ENCODE peak calls at places on chromosomes 13 and 19, in nine cellular contexts. A is AG09309, Q is astrocyte, L is OCI-LY7, B is AG04450, X is pancreas, W is left ventricle myocardium inferior, V is SK-N-SH, M is esophagus squamous epithelium. S is an unnamed sample.

GRCh38 chr13:60514891-60515290 is 117.9 kb downstream of the TDRD3 start:
- DNase-seq in A (no peak), Q (no peak), L (no peak), B (no peak), X (no peak), W (no peak), V (no peak), M (no peak), S (no peak)

GRCh38 chr19:50178859-50179537 is 15.9 kb upstream of the IZUMO2 start:
- DNase-seq in A (no peak), Q (no peak), L (peak), B (no peak), X (no peak), W (no peak), V (no peak), M (no peak), S (peak)

GRCh38 chr19:55418185-55418584 is 10.6 kb upstream of the UBE2S start:
- DNase-seq in A (peak), Q (peak), L (peak), B (peak), X (no peak), W (no peak), V (peak), M (no peak), S (peak)

GRCh38 chr19:34263745-34264237 is 9.4 kb downstream of the GARRE1 start:
- DNase-seq in A (no peak), Q (no peak), L (no peak), B (no peak), X (no peak), W (no peak), V (no peak), M (no peak), S (no peak)

GRCh38 chr13:94233401-94233800 is 246.1 kb downstream of the DCT start:
- DNase-seq in A (peak), Q (peak), L (no peak), B (peak), X (no peak), W (peak), V (no peak), M (no peak), S (peak)

GRCh38 chr19:45711851-45712698 is 18.6 kb downstream of the FBXO46 start:
- DNase-seq in A (no peak), Q (no peak), L (no peak), B (no peak), X (peak), W (no peak), V (no peak), M (no peak), S (no peak)

GRCh38 chr13:42364613-42365000 is 92.7 kb downstream of the AKAP11 start:
- DNase-seq in A (no peak), Q (no peak), L (no peak), B (no peak), X (no peak), W (no peak), V (no peak), M (no peak), S (peak)

GRCh38 chr19:51145926-51146493 is 3.9 kb downstream of the SIGLEC7 start:
- DNase-seq in A (no peak), Q (no peak), L (no peak), B (no peak), X (no peak), W (no peak), V (no peak), M (no peak), S (no peak)

GRCh38 chr13:46571189-46571901 is 18.4 kb downstream of the LRCH1 start:
- DNase-seq in A (no peak), Q (peak), L (no peak), B (peak), X (no peak), W (no peak), V (no peak), M (no peak), S (peak)

GRCh38 chr13:95382411-95382810 is 81.2 kb upstream of the ABCC4 start:
- DNase-seq in A (no peak), Q (no peak), L (no peak), B (no peak), X (no peak), W (no peak), V (no peak), M (no peak), S (no peak)

GRCh38 chr19:35791814-35792279 is 16.5 kb downstream of the ARHGAP33 start:
- DNase-seq in A (no peak), Q (no peak), L (no peak), B (no peak), X (no peak), W (no peak), V (no peak), M (no peak), S (no peak)

GRCh38 chr13:70098669-70099068 is 9.0 kb upstream of the ATXN8OS start:
- DNase-seq in A (no peak), Q (no peak), L (no peak), B (no peak), X (no peak), W (no peak), V (peak), M (no peak), S (no peak)

GRCh38 chr19:38684078-38684861 is 36.8 kb downstream of the ACTN4 start:
- DNase-seq in A (peak), Q (peak), L (no peak), B (no peak), X (no peak), W (peak), V (no peak), M (no peak), S (peak)

GRCh38 chr13:26561636-26562537 is 4.4 kb downstream of the WASF3 start:
- DNase-seq in A (peak), Q (peak), L (no peak), B (peak), X (no peak), W (no peak), V (peak), M (no peak), S (peak)

GRCh38 chr19:49340069-49340864 is 5.1 kb downstream of the CD37 start:
- DNase-seq in A (no peak), Q (no peak), L (peak), B (no peak), X (peak), W (peak), V (no peak), M (no peak), S (no peak)

GRCh38 chr19:40284501-40285352 is at the start of gene AKT2:
- DNase-seq in A (no peak), Q (peak), L (peak), B (peak), X (peak), W (peak), V (peak), M (no peak), S (peak)

GRCh38 chr13:33364192-33364591 is 78.6 kb upstream of the STARD13 start:
- DNase-seq in A (no peak), Q (no peak), L (no peak), B (no peak), X (no peak), W (no peak), V (no peak), M (no peak), S (no peak)

GRCh38 chr19:18649371-18650047 is 12.7 kb downstream of the KLHL26 start:
- DNase-seq in A (no peak), Q (peak), L (no peak), B (no peak), X (no peak), W (peak), V (no peak), M (no peak), S (peak)

GRCh38 chr19:31054430-31054829 is 294.8 kb downstream of the TSHZ3 start:
- DNase-seq in A (peak), Q (peak), L (peak), B (peak), X (no peak), W (peak), V (peak), M (no peak), S (peak)

GRCh38 chr13:27783111-27783510 is 9.2 kb upstream of the GSX1 start:
- DNase-seq in A (no peak), Q (no peak), L (no peak), B (no peak), X (no peak), W (no peak), V (no peak), M (no peak), S (no peak)

GRCh38 chr13:46992383-46992952 is 95.6 kb upstream of the HTR2A start:
- DNase-seq in A (no peak), Q (no peak), L (peak), B (no peak), X (no peak), W (no peak), V (no peak), M (no peak), S (peak)

GRCh38 chr19:41792513-41793413 is 3.6 kb upstream of the CEACAM3 start:
- DNase-seq in A (peak), Q (peak), L (peak), B (no peak), X (peak), W (peak), V (peak), M (no peak), S (peak)

GRCh38 chr19:50551713-50552187 is 16.5 kb downstream of the LRRC4B start:
- DNase-seq in A (no peak), Q (no peak), L (no peak), B (no peak), X (no peak), W (no peak), V (peak), M (no peak), S (no peak)

GRCh38 chr13:106284358-106284757 is 251.1 kb downstream of the EFNB2 start:
- DNase-seq in A (no peak), Q (no peak), L (no peak), B (no peak), X (no peak), W (no peak), V (no peak), M (no peak), S (no peak)

GRCh38 chr19:45670670-45671453 is 2.8 kb downstream of the GIPR start:
- DNase-seq in A (no peak), Q (no peak), L (peak), B (peak), X (peak), W (peak), V (peak), M (no peak), S (peak)

GRCh38 chr13:101393140-101393539 is 23.2 kb downstream of the NALCN start:
- DNase-seq in A (no peak), Q (no peak), L (no peak), B (no peak), X (peak), W (no peak), V (no peak), M (no peak), S (no peak)

GRCh38 chr19:42199440-42200115 is 17.9 kb downstream of the DEDD2 start:
- DNase-seq in A (no peak), Q (no peak), L (peak), B (no peak), X (no peak), W (peak), V (no peak), M (no peak), S (no peak)

GRCh38 chr19:17560205-17560595 is 4.8 kb downstream of the COLGALT1 start:
- DNase-seq in A (peak), Q (peak), L (no peak), B (peak), X (no peak), W (no peak), V (no peak), M (no peak), S (peak)

GRCh38 chr19:45767410-45767880 is 1.6 kb downstream of the SIX5 start:
- DNase-seq in A (peak), Q (peak), L (no peak), B (peak), X (peak), W (peak), V (no peak), M (no peak), S (peak)

GRCh38 chr19:55257461-55258411 is 1.1 kb downstream of the PPP6R1 start:
- DNase-seq in A (no peak), Q (no peak), L (peak), B (no peak), X (no peak), W (no peak), V (peak), M (no peak), S (peak)

GRCh38 chr19:33997690-33998089 is 174.6 kb upstream of the LSM14A start:
- DNase-seq in A (no peak), Q (no peak), L (no peak), B (no peak), X (no peak), W (no peak), V (no peak), M (no peak), S (no peak)

GRCh38 chr13:49985129-49985528 is 11.7 kb upstream of the TRIM13 start:
- DNase-seq in A (no peak), Q (no peak), L (peak), B (no peak), X (no peak), W (no peak), V (no peak), M (no peak), S (no peak)

GRCh38 chr19:4506449-4507149 is 11.7 kb downstream of the PLIN4 start:
- DNase-seq in A (no peak), Q (peak), L (no peak), B (peak), X (peak), W (no peak), V (no peak), M (no peak), S (peak)

GRCh38 chr13:75785130-75785529 is 149.0 kb downstream of the LMO7 start:
- DNase-seq in A (no peak), Q (peak), L (no peak), B (no peak), X (no peak), W (no peak), V (no peak), M (no peak), S (peak)

GRCh38 chr13:42218576-42218975 is 53.4 kb upstream of the AKAP11 start:
- DNase-seq in A (no peak), Q (no peak), L (no peak), B (no peak), X (no peak), W (no peak), V (no peak), M (no peak), S (no peak)

GRCh38 chr13:73228546-73228945 is 169.7 kb downstream of the KLF5 start:
- DNase-seq in A (no peak), Q (no peak), L (no peak), B (no peak), X (no peak), W (no peak), V (no peak), M (no peak), S (peak)

DNA sequence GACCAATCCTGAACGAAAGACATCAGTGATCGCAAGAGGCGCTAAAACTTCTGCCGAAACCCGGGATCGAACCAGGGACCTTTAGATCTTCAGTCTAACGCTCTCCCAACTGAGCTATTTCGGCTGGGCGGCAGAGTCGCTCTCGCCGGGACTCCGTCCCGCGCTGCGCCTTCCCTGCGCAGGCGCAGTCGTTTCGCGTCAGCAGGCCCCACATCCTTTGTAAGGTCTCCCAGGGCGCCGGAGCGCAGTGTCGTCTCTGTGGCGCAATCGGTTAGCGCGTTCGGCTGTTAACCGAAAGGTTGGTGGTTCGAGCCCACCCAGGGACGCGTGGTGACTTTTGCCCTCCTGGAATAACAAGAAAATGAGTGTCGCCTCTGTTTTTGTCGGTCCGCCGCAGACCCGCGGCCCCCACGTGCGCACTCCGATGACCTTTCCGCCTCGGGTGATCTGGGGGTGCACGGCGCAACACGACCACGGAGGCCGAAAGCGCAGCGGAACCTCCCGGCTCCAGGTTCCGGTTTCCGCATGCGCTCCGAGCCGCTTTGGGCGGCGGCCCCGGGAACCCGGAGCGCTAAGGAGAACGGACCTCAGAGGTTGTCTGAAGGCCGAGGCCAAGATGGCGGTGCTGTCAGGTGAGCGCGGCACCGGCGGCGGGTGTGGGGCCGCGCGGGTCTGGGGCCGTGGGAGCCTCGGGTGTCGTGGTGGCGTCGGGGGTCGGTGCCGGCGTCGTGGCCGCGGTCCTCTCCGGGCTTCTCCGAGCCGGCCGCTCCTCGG is at the start of gene NDUFS7:
- DNase-seq in A (peak), Q (peak), L (peak), B (peak), X (peak), W (peak), V (peak), M (peak), S (peak)
- TF ChIP-seq CTCF in A (peak), Q (no peak), L (peak), B (peak), X (no peak), W (peak), V (peak), M (peak), S (peak)

GRCh38 chr13:30545320-30545719 is 72.4 kb upstream of the USPL1 start:
- DNase-seq in A (no peak), Q (no peak), L (peak), B (no peak), X (no peak), W (no peak), V (no peak), M (no peak), S (no peak)
- H3K4me3 ChIP-seq in A (no peak), Q (no peak), L (no peak), B (no peak), X (no peak), W (no peak), V (no peak), M (no peak), S (no peak)

DNA sequence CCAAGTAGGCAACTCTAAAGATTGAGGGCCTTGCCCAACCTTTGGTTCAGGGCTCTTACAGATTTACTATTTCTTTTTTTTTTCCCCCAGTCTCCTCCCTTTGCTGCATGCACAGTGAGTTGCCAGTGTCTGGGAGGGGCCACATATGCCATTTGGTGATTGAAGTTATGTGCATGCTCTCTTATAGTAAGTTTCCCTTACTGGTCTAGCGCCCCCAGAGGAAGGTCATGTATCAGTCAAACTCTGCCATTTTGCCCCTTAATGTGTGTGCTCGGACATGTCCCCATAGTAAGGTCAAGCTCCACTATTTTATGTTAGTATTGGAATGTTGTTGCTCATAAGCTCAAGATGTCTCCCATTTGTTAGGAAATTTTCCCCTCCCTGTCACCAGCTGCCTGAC is 1138.0 kb upstream of the SLC10A2 start:
- DNase-seq in A (no peak), Q (no peak), L (no peak), B (no peak), X (no peak), W (no peak), V (no peak), M (no peak), S (no peak)
- TF ChIP-seq CTCF in A (no peak), Q (no peak), L (peak), B (no peak), X (no peak), W (no peak), V (peak), M (no peak), S (no peak)

DNA sequence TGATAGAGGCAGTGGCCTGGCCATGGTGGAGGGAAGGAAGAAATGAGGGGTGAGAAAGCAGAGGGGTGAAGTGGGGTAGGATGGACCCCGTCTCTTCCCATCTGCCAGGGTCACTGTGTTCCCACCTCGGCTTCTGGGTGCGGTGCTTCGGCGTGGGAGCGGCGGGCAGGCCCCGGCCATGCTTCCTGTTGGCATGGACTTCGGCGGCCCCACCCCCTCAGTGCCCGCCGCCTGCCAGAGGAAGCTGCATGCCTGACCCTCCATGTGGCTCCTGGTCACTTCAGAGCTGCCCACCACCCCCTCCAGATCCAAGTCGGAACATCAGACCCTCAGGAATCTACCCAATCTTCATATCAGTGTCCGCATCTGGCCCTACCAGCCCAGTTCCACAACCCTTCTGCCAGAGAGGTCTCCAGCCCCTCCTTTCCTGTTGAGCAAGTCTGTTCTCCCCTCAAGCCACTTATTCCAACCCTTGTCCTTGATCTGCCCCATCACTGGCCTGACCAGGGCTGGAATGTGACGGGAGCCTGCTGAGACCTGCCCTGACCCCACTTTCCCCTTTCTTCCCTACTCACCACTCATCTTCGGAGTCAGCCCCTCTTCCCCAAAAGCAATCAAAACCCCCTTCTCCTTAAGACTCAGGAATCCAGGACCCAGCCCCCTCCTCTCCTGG is 1.5 kb downstream of the KCNN4 start:
- DNase-seq in A (no peak), Q (no peak), L (no peak), B (no peak), X (no peak), W (peak), V (no peak), M (no peak), S (no peak)
- H3K4me3 ChIP-seq in A (peak), Q (peak), L (peak), B (no peak), X (no peak), W (no peak), V (peak), M (peak), S (no peak)

GRCh38 chr13:97659602-97660001 is 225.6 kb downstream of the RAP2A start:
- DNase-seq in A (no peak), Q (no peak), L (no peak), B (peak), X (no peak), W (no peak), V (peak), M (no peak), S (peak)
- TF ChIP-seq CTCF in A (peak), Q (no peak), L (peak), B (peak), X (no peak), W (peak), V (peak), M (no peak), S (peak)

DNA sequence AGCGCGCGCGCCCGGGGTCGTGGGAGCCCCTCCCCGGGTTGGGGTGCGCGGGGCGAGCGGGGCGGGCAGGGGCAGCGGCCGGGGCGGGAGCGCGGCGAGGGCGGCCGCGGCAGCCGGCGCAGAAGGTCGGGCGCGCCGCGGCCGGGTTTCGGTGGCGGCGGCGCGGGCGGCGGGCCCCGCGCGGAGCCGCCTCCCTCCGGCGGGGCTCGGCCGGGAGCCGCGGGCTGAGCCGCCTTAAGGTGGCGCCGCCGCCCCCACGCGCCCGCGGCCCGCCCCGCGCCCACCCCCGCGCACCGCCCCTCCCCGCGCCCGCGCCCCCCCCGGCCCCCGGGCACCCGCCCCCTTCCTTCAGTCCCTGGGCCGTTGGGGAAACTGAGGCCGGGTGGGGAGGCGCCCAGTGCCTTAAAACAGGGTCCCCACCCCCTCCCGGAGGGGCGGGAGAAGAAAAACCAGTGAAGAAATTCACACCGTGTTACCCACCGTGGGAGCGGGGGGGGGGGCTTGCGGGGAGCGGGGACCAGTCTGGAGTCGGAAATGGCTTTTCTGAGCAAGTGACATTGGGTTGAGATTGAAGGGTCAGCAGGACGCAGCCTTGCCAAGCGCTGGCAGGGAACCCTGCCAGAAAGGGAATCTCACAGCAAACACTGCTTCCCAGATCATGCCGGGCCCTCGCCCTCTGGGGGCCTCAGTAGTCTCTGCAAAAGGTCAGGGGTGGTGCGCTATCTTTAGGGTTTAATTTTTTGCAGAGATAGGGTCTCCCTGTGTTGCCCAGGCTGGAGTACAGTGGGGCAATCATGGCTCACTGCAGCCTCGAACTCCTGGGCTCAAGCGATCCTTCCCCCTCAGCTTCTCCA is at the start of gene TLE2:
- DNase-seq in A (no peak), Q (no peak), L (no peak), B (no peak), X (peak), W (no peak), V (peak), M (no peak), S (no peak)
- H3K4me3 ChIP-seq in A (peak), Q (peak), L (peak), B (peak), X (peak), W (peak), V (no peak), M (peak), S (peak)

S was measured in fibroblast of mammary gland.